ENCODE peak calls at places on chromosomes 5 and 9, in six cellular contexts. N is neuronal stem cell, W is H1, G is IMR-90, K is mesendoderm, P is H9. H is an unnamed sample.

GRCh38 chr5:138503487-138504270 is 38.4 kb downstream of the EGR1 start:
- DNase-seq in N (peak), W (no peak), G (peak), K (peak), P (peak), H (peak)

GRCh38 chr9:69667306-69667705 is 4.9 kb downstream of the APBA1 start:
- DNase-seq in N (peak), W (no peak), G (no peak), K (peak), P (no peak), H (no peak)

GRCh38 chr5:78601622-78602314 is 46.8 kb downstream of the LHFPL2 start:
- DNase-seq in N (no peak), W (no peak), G (peak), K (no peak), P (no peak), H (peak)

GRCh38 chr5:95808686-95809413 is 13.7 kb downstream of the GLRX start:
- DNase-seq in N (no peak), W (no peak), G (peak), K (no peak), P (no peak), H (peak)

GRCh38 chr5:180816608-180817534 is 14.3 kb upstream of the MGAT1 start:
- DNase-seq in N (no peak), W (no peak), G (peak), K (no peak), P (no peak), H (peak)

GRCh38 chr9:127778280-127779135 is at the start of gene SH2D3C:
- DNase-seq in N (no peak), W (no peak), G (no peak), K (no peak), P (no peak), H (no peak)

GRCh38 chr5:120843390-120843980 is 379.4 kb downstream of the PRR16 start:
- DNase-seq in N (no peak), W (no peak), G (no peak), K (peak), P (peak), H (no peak)

GRCh38 chr5:160799160-160799559 is 52.9 kb downstream of the ATP10B start:
- DNase-seq in N (no peak), W (no peak), G (no peak), K (no peak), P (no peak), H (no peak)

GRCh38 chr9:92716557-92716956 is 46.6 kb upstream of the IPPK start:
- DNase-seq in N (peak), W (peak), G (peak), K (peak), P (peak), H (peak)

GRCh38 chr9:113879906-113880305 is 3.8 kb downstream of the ZNF618 start:
- DNase-seq in N (no peak), W (no peak), G (peak), K (no peak), P (no peak), H (no peak)

GRCh38 chr9:23571414-23572104 is 254.5 kb downstream of the ELAVL2 start:
- DNase-seq in N (no peak), W (no peak), G (no peak), K (no peak), P (no peak), H (no peak)

GRCh38 chr5:112201141-112201540 is 217.9 kb downstream of the EPB41L4A start:
- DNase-seq in N (no peak), W (no peak), G (no peak), K (no peak), P (no peak), H (no peak)

GRCh38 chr9:79300153-79300552 is 271.6 kb upstream of the TLE4 start:
- DNase-seq in N (no peak), W (no peak), G (no peak), K (no peak), P (no peak), H (no peak)

GRCh38 chr9:132074736-132075135 is 4.9 kb downstream of the MED27 start:
- DNase-seq in N (no peak), W (no peak), G (peak), K (no peak), P (no peak), H (no peak)

GRCh38 chr9:124873664-124874063 is 11.7 kb downstream of the ARPC5L start:
- DNase-seq in N (no peak), W (no peak), G (no peak), K (no peak), P (no peak), H (no peak)

GRCh38 chr9:124878518-124878917 is 16.6 kb downstream of the ARPC5L start:
- DNase-seq in N (no peak), W (no peak), G (no peak), K (no peak), P (no peak), H (no peak)

GRCh38 chr9:124877383-124877782 is 15.5 kb downstream of the ARPC5L start:
- DNase-seq in N (no peak), W (no peak), G (no peak), K (no peak), P (no peak), H (no peak)

GRCh38 chr9:124879226-124879625 is 17.3 kb downstream of the ARPC5L start:
- DNase-seq in N (no peak), W (no peak), G (no peak), K (no peak), P (no peak), H (no peak)

GRCh38 chr9:124875501-124875900 is 13.6 kb downstream of the ARPC5L start:
- DNase-seq in N (no peak), W (no peak), G (no peak), K (no peak), P (no peak), H (no peak)
- H2BK15ac ChIP-seq in N (no peak), W (no peak), G (no peak), K (no peak), P (no peak), H (no peak)

GRCh38 chr9:133536080-133536479 is 1.6 kb downstream of the ADAMTSL2 start:
- DNase-seq in N (no peak), W (no peak), G (no peak), K (no peak), P (no peak), H (no peak)

GRCh38 chr9:133536536-133536935 is 2.0 kb downstream of the ADAMTSL2 start:
- DNase-seq in N (no peak), W (no peak), G (no peak), K (no peak), P (no peak), H (no peak)

GRCh38 chr9:133533878-133534277 is 626 bp upstream of the ADAMTSL2 start:
- DNase-seq in N (no peak), W (no peak), G (no peak), K (no peak), P (no peak), H (peak)

GRCh38 chr9:133534346-133535284 is at the start of gene ADAMTSL2:
- DNase-seq in N (peak), W (peak), G (peak), K (peak), P (peak), H (peak)

GRCh38 chr9:133535285-133535877 is 877 bp downstream of the ADAMTSL2 start:
- DNase-seq in N (no peak), W (no peak), G (no peak), K (no peak), P (no peak), H (no peak)
- H2BK15ac ChIP-seq in N (peak), W (peak), G (no peak), K (no peak), P (no peak), H (no peak)

GRCh38 chr9:27182421-27182820 is 73.4 kb downstream of the TEK start:
- DNase-seq in N (no peak), W (no peak), G (no peak), K (no peak), P (no peak), H (no peak)
- H2BK15ac ChIP-seq in N (no peak), W (no peak), G (peak), K (no peak), P (no peak), H (no peak)

DNA sequence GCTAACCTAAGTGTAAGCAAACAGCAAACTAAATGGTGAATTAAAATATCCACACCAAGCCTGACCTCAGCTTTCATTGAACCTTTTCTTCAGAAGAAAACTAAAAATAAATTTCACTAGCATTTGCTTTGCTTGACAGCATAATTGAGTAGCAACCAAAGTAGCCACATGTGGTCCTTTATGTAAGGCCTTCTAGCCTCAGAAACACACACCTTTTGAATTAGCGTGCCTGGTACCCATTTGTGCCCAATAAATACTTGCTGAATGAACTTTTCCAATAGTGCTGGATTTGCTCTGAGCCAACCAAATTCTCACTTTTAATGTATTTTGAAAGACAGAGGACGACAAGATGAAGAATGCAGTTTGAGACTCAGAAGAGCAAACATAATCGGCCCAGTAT is 2.1 kb upstream of the NIPBL start:
- DNase-seq in N (no peak), W (no peak), G (no peak), K (no peak), P (no peak), H (peak)
- H2BK15ac ChIP-seq in N (no peak), W (no peak), G (no peak), K (no peak), P (no peak), H (no peak)

DNA sequence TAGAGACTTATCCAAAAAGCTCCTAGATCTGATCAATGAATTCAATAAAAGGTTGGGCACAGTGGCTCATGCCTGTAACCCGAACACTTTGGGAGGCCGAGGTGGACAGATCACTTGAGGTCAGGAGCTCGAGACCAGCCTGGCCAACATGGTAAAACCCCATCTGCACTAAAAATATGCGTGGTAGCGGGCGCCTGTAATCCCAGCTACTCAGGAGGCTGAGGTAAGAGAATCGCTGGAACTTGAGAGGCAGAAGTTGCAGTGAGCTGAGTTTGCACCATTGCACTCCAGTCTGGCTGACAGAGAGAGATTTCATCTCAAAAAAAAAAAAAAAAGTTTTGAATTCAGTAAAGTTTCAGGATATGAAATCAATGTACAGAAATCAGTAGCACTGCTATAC is 20.0 kb downstream of the DCTN4 start:
- DNase-seq in N (no peak), W (no peak), G (no peak), K (no peak), P (no peak), H (no peak)
- H2BK15ac ChIP-seq in N (no peak), W (no peak), G (no peak), K (no peak), P (no peak), H (no peak)

DNA sequence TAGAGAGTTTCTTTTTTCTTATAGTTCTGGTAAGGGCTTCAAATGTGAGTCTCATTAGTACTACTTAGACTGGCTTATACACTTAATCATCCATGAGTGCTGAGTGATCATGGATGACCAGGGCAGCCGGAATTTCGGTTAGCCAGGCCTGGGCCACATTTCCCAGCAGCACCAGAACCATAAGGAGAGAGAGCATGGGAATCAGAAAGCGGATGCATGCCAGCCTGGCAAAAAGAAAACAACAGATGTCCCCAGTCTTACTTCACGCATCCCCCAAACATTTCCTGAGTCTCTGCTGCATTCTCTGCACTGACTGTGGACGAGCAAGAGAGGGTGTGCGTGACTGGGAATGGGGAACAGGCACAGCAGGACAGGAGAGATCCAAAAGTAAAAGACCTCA is 371.1 kb upstream of the ZNF608 start:
- DNase-seq in N (no peak), W (no peak), G (peak), K (no peak), P (no peak), H (no peak)
- H2BK15ac ChIP-seq in N (no peak), W (no peak), G (no peak), K (no peak), P (no peak), H (no peak)

DNA sequence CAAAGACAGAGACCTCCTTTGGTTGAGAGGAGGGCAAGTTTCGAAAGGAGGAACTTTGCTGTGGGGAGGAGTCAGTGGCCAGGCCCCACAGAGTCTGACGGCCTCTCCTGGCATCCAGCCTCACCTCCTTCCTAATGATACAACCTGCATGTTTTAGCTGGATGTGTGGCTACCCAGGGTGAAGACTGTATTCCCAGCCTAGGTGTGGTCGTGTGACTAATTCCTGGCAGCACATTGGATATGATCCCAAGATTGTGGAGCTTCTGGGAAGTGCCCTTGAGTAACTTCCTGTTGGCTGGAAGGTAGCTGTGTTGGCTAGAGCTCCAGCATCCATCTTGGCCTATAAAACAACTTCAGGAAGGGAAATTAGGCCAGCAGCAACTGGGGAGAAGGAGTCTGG is 19.0 kb upstream of the LPCAT1 start:
- DNase-seq in N (no peak), W (no peak), G (no peak), K (peak), P (no peak), H (no peak)
- H2BK15ac ChIP-seq in N (no peak), W (no peak), G (no peak), K (no peak), P (no peak), H (no peak)

DNA sequence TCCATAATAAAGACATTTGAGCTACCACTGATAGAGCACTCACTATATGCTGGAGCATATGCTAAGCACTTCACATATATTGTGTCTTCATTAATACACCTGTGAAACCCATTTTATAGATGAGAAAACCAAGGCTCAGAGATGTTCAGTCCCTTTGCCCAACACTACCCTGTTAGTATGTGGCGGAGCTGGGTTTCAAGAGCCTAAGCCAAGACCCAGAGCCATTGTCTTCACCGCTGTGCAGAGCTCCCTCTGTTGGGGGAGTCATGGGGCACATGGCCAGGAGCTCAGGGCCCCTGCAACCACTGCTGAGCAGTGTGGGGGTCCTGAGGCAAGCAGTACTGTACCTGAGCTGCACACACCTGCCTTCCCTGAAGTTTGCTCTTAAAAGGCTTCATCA is 37.3 kb upstream of the SLC25A51 start:
- DNase-seq in N (no peak), W (no peak), G (no peak), K (no peak), P (no peak), H (no peak)
- H2BK15ac ChIP-seq in N (no peak), W (no peak), G (no peak), K (no peak), P (no peak), H (no peak)

H was measured in mesenchymal stem cell.